ENCODE peak calls at places on chromosomes 11 and 22, in eight cellular contexts. X is pancreas, A is cardiac muscle cell, Q is uterus, E is H1, G is psoas muscle, U is PC-3, O is esophagus squamous epithelium. Z is an unnamed sample.

GRCh38 chr11:96338910-96339703 is 3.9 kb downstream of the MAML2 start:
- DNase-seq in O (no peak), E (no peak), U (peak; percentile 60), Q (no peak), A (no peak), X (peak; percentile 40), G (peak; percentile 59), Z (peak; percentile 48)

GRCh38 chr11:32722255-32722654 is 72.2 kb downstream of the CCDC73 start:
- DNase-seq in Q (no peak), X (no peak), O (no peak), G (no peak), U (peak; percentile 27), A (no peak), E (no peak), Z (no peak)

GRCh38 chr11:69012092-69013008 is 696 bp downstream of the MRGPRF start:
- DNase-seq in G (peak; percentile 69), X (peak; percentile 58), E (peak; percentile 66), U (no peak), Q (peak; percentile 60), O (no peak), A (no peak), Z (no peak)

GRCh38 chr22:41563051-41563711 is 2.4 kb downstream of the CSDC2 start:
- DNase-seq in Q (peak; percentile 74), A (no peak), U (peak; percentile 60), E (no peak), G (no peak), X (no peak), O (no peak), Z (no peak)

GRCh38 chr11:1161410-1162152 is 3.8 kb downstream of the MUC5AC start:
- DNase-seq in Q (no peak), X (peak; percentile 65), U (no peak), G (no peak), E (no peak), A (no peak), O (no peak), Z (no peak)

GRCh38 chr22:31350410-31350863 is 4.3 kb upstream of the PATZ1 start:
- DNase-seq in G (no peak), O (no peak), A (peak; percentile 28), U (no peak), X (peak; percentile 90), E (no peak), Q (no peak), Z (peak; percentile 33)

GRCh38 chr11:69317401-69318092 is 23.6 kb downstream of the MYEOV start:
- DNase-seq in O (no peak), A (no peak), E (no peak), Q (no peak), U (no peak), X (no peak), G (no peak), Z (no peak)

GRCh38 chr11:60985991-60986915 is 14.8 kb downstream of the CD6 start:
- DNase-seq in O (no peak), G (no peak), Q (no peak), E (no peak), A (no peak), U (peak; percentile 87), X (no peak), Z (peak; percentile 69)

GRCh38 chr22:45497268-45497667 is 5.4 kb upstream of the FBLN1 start:
- DNase-seq in Q (no peak), X (no peak), U (no peak), E (no peak), G (no peak), A (no peak), O (no peak), Z (no peak)

GRCh38 chr22:45896153-45896951 is 80.6 kb downstream of the WNT7B start:
- DNase-seq in O (no peak), A (no peak), E (peak; percentile 79), X (peak; percentile 45), Q (no peak), U (peak; percentile 85), G (peak; percentile 36), Z (no peak)

GRCh38 chr11:120334894-120335462 is 1.2 kb upstream of the ARHGEF12 start:
- DNase-seq in A (peak; percentile 69), Q (peak; percentile 56), U (peak; percentile 96), G (no peak), O (no peak), X (no peak), E (peak; percentile 67), Z (peak; percentile 90)
- H3K27ac ChIP-seq in A (peak overlapping the region; percentile 91), Q (peak overlapping the region; percentile 97), U (peak overlapping the region; percentile 38), G (peak overlapping the region; percentile 98), O (peak overlapping the region; percentile 98), X (peak overlapping the region; percentile 85), E (no peak overlapping the region), Z (peak overlapping the region; percentile 96)

GRCh38 chr22:42648368-42649260 is 578 bp downstream of the CYB5R3 start:
- DNase-seq in A (no peak), U (peak; percentile 37), E (no peak), X (peak; percentile 88), O (no peak), G (peak; percentile 82), Q (no peak), Z (peak; percentile 92)
- H3K4me1 ChIP-seq in A (peaks cover 45% of the 10 kb centered on the region), U (peaks cover 9% of the 10 kb centered on the region), E (peaks cover 17% of the 10 kb centered on the region), X (peaks cover 35% of the 10 kb centered on the region), O (peaks cover 46% of the 10 kb centered on the region), G (peaks cover 48% of the 10 kb centered on the region), Q (peaks cover 34% of the 10 kb centered on the region), Z (peaks cover 40% of the 10 kb centered on the region)

GRCh38 chr11:121929581-121929980 is 186.4 kb downstream of the BLID start:
- DNase-seq in U (peak; percentile 27), O (no peak), X (no peak), Q (peak; percentile 30), G (peak; percentile 52), E (no peak), A (peak; percentile 75), Z (no peak)

GRCh38 chr11:121930004-121930965 is 185.7 kb downstream of the BLID start:
- DNase-seq in O (no peak), E (no peak), G (no peak), U (no peak), A (no peak), Q (no peak), X (no peak), Z (no peak)

GRCh38 chr11:121927359-121927758 is 188.7 kb downstream of the BLID start:
- DNase-seq in A (no peak), Q (no peak), X (no peak), G (no peak), E (no peak), O (no peak), U (no peak), Z (no peak)

GRCh38 chr11:121927789-121928188 is 188.2 kb downstream of the BLID start:
- DNase-seq in E (no peak), U (no peak), X (no peak), A (no peak), G (no peak), Q (no peak), O (no peak), Z (no peak)

GRCh38 chr11:121928597-121929580 is 187.1 kb downstream of the BLID start:
- DNase-seq in O (no peak), U (no peak), E (peak; percentile 48), G (no peak), Q (no peak), X (no peak), A (peak; percentile 46), Z (no peak)
- H3K27ac ChIP-seq in O (no peak overlapping the region), U (no peak overlapping the region), E (no peak overlapping the region), G (no peak overlapping the region), Q (no peak overlapping the region), X (no peak overlapping the region), A (peak overlapping the region; percentile 81), Z (no peak overlapping the region)

GRCh38 chr11:67368621-67369020 is 4.8 kb downstream of the CLCF1 start:
- DNase-seq in E (no peak), Q (no peak), U (no peak), O (no peak), G (no peak), A (no peak), X (no peak), Z (no peak)
- H3K4me1 ChIP-seq in E (peaks cover 17% of the 10 kb centered on the region), Q (peaks cover 16% of the 10 kb centered on the region), U (peaks cover 18% of the 10 kb centered on the region), O (peaks cover 44% of the 10 kb centered on the region), G (peaks cover 5% of the 10 kb centered on the region), A (peaks cover 2% of the 10 kb centered on the region), X (no peaks in the 10 kb centered on the region), Z (peaks cover 21% of the 10 kb centered on the region)

GRCh38 chr22:38872172-38872830 is at the start of gene CBX6:
- DNase-seq in A (peak; percentile 97), U (peak; percentile 86), E (peak; percentile 98), Q (peak; percentile 98), G (peak; percentile 98), O (peak; percentile 58), X (peak; percentile 98), Z (peak; percentile 92)
- H3K27ac ChIP-seq in A (peak within 1 kb of the TSS; percentile 92), U (peak within 1 kb of the TSS; percentile 34), E (peak within 1 kb of the TSS; percentile 85), Q (peak within 1 kb of the TSS; percentile 99), G (peak within 1 kb of the TSS; percentile 94), O (peak within 1 kb of the TSS; percentile 81), X (peak within 1 kb of the TSS; percentile 84), Z (peak within 1 kb of the TSS; percentile 84)

GRCh38 chr11:2989551-2989950 is 2.6 kb downstream of the NAP1L4 start:
- DNase-seq in E (no peak), Q (no peak), G (no peak), U (no peak), A (no peak), O (no peak), X (no peak), Z (no peak)

GRCh38 chr11:2990617-2991476 is 1.3 kb downstream of the NAP1L4 start:
- DNase-seq in E (no peak), O (no peak), X (no peak), G (no peak), Q (no peak), A (peak; percentile 30), U (peak; percentile 34), Z (peak; percentile 49)

GRCh38 chr11:2992234-2992999 is at the start of gene NAP1L4:
- DNase-seq in G (peak; percentile 99), X (peak; percentile 98), O (peak; percentile 76), Q (peak; percentile 95), A (peak; percentile 99), U (peak; percentile 98), E (peak; percentile 93), Z (peak; percentile 97)

GRCh38 chr11:2993000-2993330 is 836 bp upstream of the NAP1L4 start:
- DNase-seq in X (peak; percentile 73), E (no peak), Q (no peak), O (no peak), U (no peak), G (no peak), A (no peak), Z (no peak)

DNA sequence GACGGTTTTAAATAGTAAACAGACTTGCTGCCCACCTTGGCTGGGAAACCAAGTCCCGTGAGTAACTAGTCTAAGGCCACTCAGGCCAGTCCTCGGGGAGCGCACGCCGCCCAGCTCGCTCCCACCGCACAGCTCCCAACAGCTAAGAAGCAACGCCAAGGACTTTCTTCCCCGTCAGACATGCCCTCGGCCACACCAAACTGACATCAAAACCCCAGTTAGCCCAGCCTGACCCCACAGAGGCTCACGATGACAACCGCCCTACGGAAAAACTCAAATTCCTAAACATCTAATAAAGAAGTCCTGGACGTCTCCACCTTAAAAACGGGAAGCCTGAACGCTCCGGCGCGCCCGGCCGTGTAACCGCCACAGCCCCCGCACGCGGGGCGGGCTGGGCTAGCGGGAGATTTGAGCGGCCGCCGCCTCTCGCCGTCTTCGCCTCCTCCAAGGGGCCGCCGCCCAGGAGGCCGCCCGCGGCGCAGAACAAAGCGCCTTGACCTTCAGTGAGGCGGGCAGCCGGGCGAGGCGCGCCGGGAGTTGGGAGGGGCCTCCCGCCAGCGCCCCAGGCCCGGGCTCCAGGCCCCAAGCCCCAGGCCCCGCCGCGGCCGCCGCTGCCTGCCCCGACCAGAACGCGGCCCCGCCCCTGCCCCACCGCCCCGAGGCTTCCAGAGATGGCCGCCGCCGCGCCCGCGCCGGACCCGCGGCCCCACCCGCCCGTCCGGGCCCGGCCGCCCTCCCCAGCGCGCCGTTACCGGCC is 474 bp downstream of the NAP1L4 start:
- DNase-seq in O (no peak), X (peak; percentile 64), E (no peak), U (no peak), A (peak; percentile 86), G (no peak), Q (no peak), Z (peak; percentile 54)
- H3K4me1 ChIP-seq in O (peaks cover 11% of the 10 kb centered on the region), X (peaks cover 26% of the 10 kb centered on the region), E (peaks cover 6% of the 10 kb centered on the region), U (peaks cover 23% of the 10 kb centered on the region), A (peaks cover 22% of the 10 kb centered on the region), G (peaks cover 49% of the 10 kb centered on the region), Q (peaks cover 4% of the 10 kb centered on the region), Z (peaks cover 5% of the 10 kb centered on the region)

GRCh38 chr11:67502328-67502979 is 2.7 kb downstream of the PITPNM1 start:
- DNase-seq in O (no peak), X (peak; percentile 74), U (no peak), E (no peak), Q (no peak), G (no peak), A (no peak), Z (no peak)
- H3K27ac ChIP-seq in O (no peak overlapping the region), X (no peak overlapping the region), U (no peak overlapping the region), E (no peak overlapping the region), Q (no peak overlapping the region), G (no peak overlapping the region), A (no peak overlapping the region), Z (no peak overlapping the region)

Z was measured in colonic mucosa.